ENCODE peak calls at places on chromosome 7, in seven cellular contexts. One of them, this sample, is unnamed.

GRCh38 chr7:68978710-68979109 is 619.6 kb upstream of the AUTS2 start:
- DNase-seq in CD8-positive, alpha-beta T cell: no peak
- DNase-seq in BJ: no peak
- DNase-seq in IMR-90: no peak
- DNase-seq in tibial nerve: no peak
- DNase-seq in cardiac muscle cell: no peak
- DNase-seq in heart right ventricle: no peak
- DNase-seq in this sample: no peak

GRCh38 chr7:134695321-134695860 is 48.7 kb downstream of the BPGM start:
- DNase-seq in CD8-positive, alpha-beta T cell: no peak
- DNase-seq in BJ: peak; percentile 74
- DNase-seq in IMR-90: no peak
- DNase-seq in tibial nerve: no peak
- DNase-seq in cardiac muscle cell: peak; percentile 20
- DNase-seq in heart right ventricle: no peak
- DNase-seq in this sample: no peak

GRCh38 chr7:132933076-132933466 is 148.8 kb downstream of the CHCHD3 start:
- DNase-seq in CD8-positive, alpha-beta T cell: no peak
- DNase-seq in BJ: peak; percentile 32
- DNase-seq in IMR-90: peak; percentile 80
- DNase-seq in tibial nerve: no peak
- DNase-seq in cardiac muscle cell: peak; percentile 95
- DNase-seq in heart right ventricle: no peak
- DNase-seq in this sample: no peak

GRCh38 chr7:45978010-45978681 is 57.1 kb upstream of the IGFBP3 start:
- DNase-seq in CD8-positive, alpha-beta T cell: no peak
- DNase-seq in BJ: peak; percentile 99
- DNase-seq in IMR-90: peak; percentile 99
- DNase-seq in tibial nerve: no peak
- DNase-seq in cardiac muscle cell: peak; percentile 93
- DNase-seq in heart right ventricle: no peak
- DNase-seq in this sample: peak; percentile 99

GRCh38 chr7:11394438-11394837 is 420.8 kb downstream of the PHF14 start:
- DNase-seq in CD8-positive, alpha-beta T cell: no peak
- DNase-seq in BJ: no peak
- DNase-seq in IMR-90: no peak
- DNase-seq in tibial nerve: no peak
- DNase-seq in cardiac muscle cell: no peak
- DNase-seq in heart right ventricle: no peak
- DNase-seq in this sample: no peak

GRCh38 chr7:90720970-90721768 is 125.0 kb downstream of the CDK14 start:
- DNase-seq in CD8-positive, alpha-beta T cell: no peak
- DNase-seq in BJ: no peak
- DNase-seq in IMR-90: peak; percentile 72
- DNase-seq in tibial nerve: peak; percentile 63
- DNase-seq in cardiac muscle cell: peak; percentile 89
- DNase-seq in heart right ventricle: peak; percentile 16
- DNase-seq in this sample: peak; percentile 4

GRCh38 chr7:36683695-36684357 is 40.5 kb downstream of the AOAH start:
- DNase-seq in CD8-positive, alpha-beta T cell: no peak
- DNase-seq in BJ: no peak
- DNase-seq in IMR-90: no peak
- DNase-seq in tibial nerve: no peak
- DNase-seq in cardiac muscle cell: peak; percentile 71
- DNase-seq in heart right ventricle: no peak
- DNase-seq in this sample: no peak

GRCh38 chr7:1899951-1900762 is 230.1 kb downstream of the ELFN1 start:
- DNase-seq in CD8-positive, alpha-beta T cell: no peak
- DNase-seq in BJ: no peak
- DNase-seq in IMR-90: no peak
- DNase-seq in tibial nerve: no peak
- DNase-seq in cardiac muscle cell: no peak
- DNase-seq in heart right ventricle: no peak
- DNase-seq in this sample: no peak

GRCh38 chr7:3043544-3044395 is at the start of gene CARD11:
- DNase-seq in CD8-positive, alpha-beta T cell: peak; percentile 48
- DNase-seq in BJ: no peak
- DNase-seq in IMR-90: no peak
- DNase-seq in tibial nerve: no peak
- DNase-seq in cardiac muscle cell: peak; percentile 20
- DNase-seq in heart right ventricle: no peak
- DNase-seq in this sample: no peak

GRCh38 chr7:48094861-48095293 is 5.8 kb downstream of the UPP1 start:
- DNase-seq in CD8-positive, alpha-beta T cell: no peak
- DNase-seq in BJ: no peak
- DNase-seq in IMR-90: peak; percentile 76
- DNase-seq in tibial nerve: no peak
- DNase-seq in cardiac muscle cell: peak; percentile 79
- DNase-seq in heart right ventricle: no peak
- DNase-seq in this sample: no peak

GRCh38 chr7:26292768-26293560 is 1.3 kb downstream of the SNX10 start:
- DNase-seq in CD8-positive, alpha-beta T cell: no peak
- DNase-seq in BJ: no peak
- DNase-seq in IMR-90: no peak
- DNase-seq in tibial nerve: no peak
- DNase-seq in cardiac muscle cell: no peak
- DNase-seq in heart right ventricle: no peak
- DNase-seq in this sample: no peak

GRCh38 chr7:63105978-63106377 is 892.7 kb upstream of the ZNF722 start:
- DNase-seq in CD8-positive, alpha-beta T cell: no peak
- DNase-seq in BJ: no peak
- DNase-seq in IMR-90: no peak
- DNase-seq in tibial nerve: no peak
- DNase-seq in cardiac muscle cell: no peak
- DNase-seq in heart right ventricle: no peak
- DNase-seq in this sample: no peak

GRCh38 chr7:138666385-138666784 is 34.8 kb downstream of the SVOPL start:
- DNase-seq in CD8-positive, alpha-beta T cell: no peak
- DNase-seq in BJ: no peak
- DNase-seq in IMR-90: no peak
- DNase-seq in tibial nerve: no peak
- DNase-seq in cardiac muscle cell: peak; percentile 12
- DNase-seq in heart right ventricle: no peak
- DNase-seq in this sample: no peak

GRCh38 chr7:157012113-157012547 is 1.7 kb upstream of the MNX1 start:
- DNase-seq in CD8-positive, alpha-beta T cell: no peak
- DNase-seq in BJ: no peak
- DNase-seq in IMR-90: no peak
- DNase-seq in tibial nerve: no peak
- DNase-seq in cardiac muscle cell: no peak
- DNase-seq in heart right ventricle: no peak
- DNase-seq in this sample: no peak

GRCh38 chr7:48847896-48848295 is 76.5 kb upstream of the CDC14C start:
- DNase-seq in CD8-positive, alpha-beta T cell: no peak
- DNase-seq in BJ: no peak
- DNase-seq in IMR-90: no peak
- DNase-seq in tibial nerve: no peak
- DNase-seq in cardiac muscle cell: no peak
- DNase-seq in heart right ventricle: no peak
- DNase-seq in this sample: no peak

GRCh38 chr7:95871078-95871848 is 98.9 kb downstream of the DYNC1I1 start:
- DNase-seq in CD8-positive, alpha-beta T cell: no peak
- DNase-seq in BJ: no peak
- DNase-seq in IMR-90: peak; percentile 45
- DNase-seq in tibial nerve: no peak
- DNase-seq in cardiac muscle cell: peak; percentile 65
- DNase-seq in heart right ventricle: peak; percentile 38
- DNase-seq in this sample: no peak

GRCh38 chr7:436367-437128 is 83.1 kb downstream of the PDGFA start:
- DNase-seq in CD8-positive, alpha-beta T cell: no peak
- DNase-seq in BJ: no peak
- DNase-seq in IMR-90: no peak
- DNase-seq in tibial nerve: no peak
- DNase-seq in cardiac muscle cell: no peak
- DNase-seq in heart right ventricle: no peak
- DNase-seq in this sample: no peak

GRCh38 chr7:438916-439315 is 80.7 kb downstream of the PDGFA start:
- DNase-seq in CD8-positive, alpha-beta T cell: no peak
- DNase-seq in BJ: no peak
- DNase-seq in IMR-90: no peak
- DNase-seq in tibial nerve: no peak
- DNase-seq in cardiac muscle cell: no peak
- DNase-seq in heart right ventricle: no peak
- DNase-seq in this sample: no peak

GRCh38 chr7:435518-436366 is 83.9 kb downstream of the PDGFA start:
- DNase-seq in CD8-positive, alpha-beta T cell: no peak
- DNase-seq in BJ: no peak
- DNase-seq in IMR-90: peak; percentile 5
- DNase-seq in tibial nerve: no peak
- DNase-seq in cardiac muscle cell: no peak
- DNase-seq in heart right ventricle: no peak
- DNase-seq in this sample: peak; percentile 45

GRCh38 chr7:438361-438760 is 81.3 kb downstream of the PDGFA start:
- DNase-seq in CD8-positive, alpha-beta T cell: no peak
- DNase-seq in BJ: no peak
- DNase-seq in IMR-90: no peak
- DNase-seq in tibial nerve: no peak
- DNase-seq in cardiac muscle cell: no peak
- DNase-seq in heart right ventricle: no peak
- DNase-seq in this sample: no peak

DNA sequence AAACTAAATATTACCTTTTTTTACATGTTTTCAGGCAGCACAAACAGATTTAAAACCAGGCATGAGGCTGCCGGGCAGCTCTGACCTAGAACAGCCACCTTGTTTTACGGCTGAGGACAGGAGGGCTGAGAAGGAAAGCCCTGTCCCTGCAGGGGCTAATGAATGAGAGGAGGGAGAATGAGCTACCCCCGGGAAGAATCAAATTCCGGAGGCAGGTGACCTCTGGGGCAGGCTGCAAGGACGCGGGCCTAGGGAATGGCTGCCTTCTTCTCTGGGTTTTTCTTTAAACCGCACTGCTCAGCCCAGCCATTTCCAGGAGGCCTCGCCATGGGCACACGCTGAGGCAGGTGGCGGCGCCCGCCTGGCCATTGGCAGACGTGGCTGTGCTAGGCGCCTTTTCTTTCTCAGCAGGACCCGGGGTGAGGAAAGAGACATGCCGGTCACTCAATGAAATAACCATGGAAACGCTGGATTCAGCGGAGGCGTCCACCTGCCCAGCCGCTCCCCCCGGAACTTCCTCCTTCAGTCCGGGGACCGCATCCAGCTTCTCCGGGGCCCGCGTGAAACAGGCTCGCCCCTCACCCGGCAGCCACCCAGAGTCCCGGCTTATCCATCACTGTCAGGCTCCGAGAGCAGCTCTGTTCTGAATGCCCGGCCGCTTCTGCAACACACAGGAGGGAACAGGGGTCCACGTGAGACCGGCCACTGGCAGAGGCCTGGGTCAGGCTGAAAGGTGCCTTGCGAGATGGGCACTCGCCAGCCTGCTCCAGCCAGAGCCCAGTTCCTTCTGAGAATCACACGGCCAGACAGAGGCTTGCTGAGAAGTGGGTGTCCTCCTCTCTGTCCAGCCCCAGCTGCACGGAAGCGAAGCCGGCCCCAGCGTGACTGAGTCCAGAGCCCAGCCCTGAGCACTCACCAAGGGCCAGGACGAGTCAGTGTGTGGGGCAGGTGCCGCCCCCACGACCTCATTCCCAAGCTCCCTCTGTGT is 82.1 kb downstream of the PDGFA start:
- DNase-seq in CD8-positive, alpha-beta T cell: no peak
- DNase-seq in BJ: no peak
- DNase-seq in IMR-90: no peak
- DNase-seq in tibial nerve: no peak
- DNase-seq in cardiac muscle cell: no peak
- DNase-seq in heart right ventricle: no peak
- DNase-seq in this sample: no peak
- H3K4me3 ChIP-seq in CD8-positive, alpha-beta T cell: no peak overlapping the region
- H3K4me3 ChIP-seq in BJ: no peak overlapping the region
- H3K4me3 ChIP-seq in IMR-90: no peak overlapping the region
- H3K4me3 ChIP-seq in tibial nerve: no peak overlapping the region
- H3K4me3 ChIP-seq in cardiac muscle cell: no peak overlapping the region
- H3K4me3 ChIP-seq in heart right ventricle: no peak overlapping the region
- H3K4me3 ChIP-seq in this sample: no peak overlapping the region

GRCh38 chr7:120996983-120997334 is 8.4 kb downstream of the CPED1 start:
- DNase-seq in CD8-positive, alpha-beta T cell: no peak
- DNase-seq in BJ: no peak
- DNase-seq in IMR-90: no peak
- DNase-seq in tibial nerve: no peak
- DNase-seq in cardiac muscle cell: no peak
- DNase-seq in heart right ventricle: no peak
- DNase-seq in this sample: no peak
- H3K27me3 ChIP-seq in CD8-positive, alpha-beta T cell: no peaks in the 10 kb centered on the region
- H3K27me3 ChIP-seq in BJ: no peaks in the 10 kb centered on the region
- H3K27me3 ChIP-seq in IMR-90: no peaks in the 10 kb centered on the region
- H3K27me3 ChIP-seq in tibial nerve: no peaks in the 10 kb centered on the region
- H3K27me3 ChIP-seq in cardiac muscle cell: no peaks in the 10 kb centered on the region
- H3K27me3 ChIP-seq in heart right ventricle: no peaks in the 10 kb centered on the region
- H3K27me3 ChIP-seq in this sample: no peaks in the 10 kb centered on the region

DNA sequence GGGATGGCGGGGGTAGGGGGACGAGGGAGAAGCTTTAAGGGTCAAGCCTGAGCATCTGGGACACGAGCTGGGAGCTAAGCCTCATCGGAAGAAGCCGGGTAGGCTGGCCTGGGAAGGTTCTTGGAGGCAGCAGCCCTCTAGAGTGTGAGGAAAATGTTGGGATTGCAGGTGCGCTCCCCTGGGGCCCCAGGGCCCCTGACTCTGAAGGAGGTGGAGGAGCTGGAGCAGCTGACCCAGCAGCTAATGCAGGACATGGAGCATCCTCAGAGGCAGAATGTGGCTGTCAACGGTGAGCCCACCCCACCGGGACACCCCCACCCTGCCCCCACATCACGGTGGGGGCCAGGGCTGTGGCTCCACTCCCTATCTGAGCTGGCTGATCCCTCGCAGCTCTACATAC is 6.9 kb downstream of the ZYX start:
- DNase-seq in CD8-positive, alpha-beta T cell: no peak
- DNase-seq in BJ: no peak
- DNase-seq in IMR-90: no peak
- DNase-seq in tibial nerve: no peak
- DNase-seq in cardiac muscle cell: no peak
- DNase-seq in heart right ventricle: no peak
- DNase-seq in this sample: no peak
- H3K36me3 ChIP-seq in CD8-positive, alpha-beta T cell: peaks cover 43% of the 10 kb centered on the region
- H3K36me3 ChIP-seq in BJ: peaks cover 55% of the 10 kb centered on the region
- H3K36me3 ChIP-seq in IMR-90: peaks cover 91% of the 10 kb centered on the region
- H3K36me3 ChIP-seq in tibial nerve: peaks cover 42% of the 10 kb centered on the region
- H3K36me3 ChIP-seq in cardiac muscle cell: peaks cover 27% of the 10 kb centered on the region
- H3K36me3 ChIP-seq in heart right ventricle: peaks cover 25% of the 10 kb centered on the region
- H3K36me3 ChIP-seq in this sample: peaks cover 4% of the 10 kb centered on the region

GRCh38 chr7:117871401-117871777 is 1.9 kb downstream of the CTTNBP2 start:
- DNase-seq in CD8-positive, alpha-beta T cell: no peak
- DNase-seq in BJ: no peak
- DNase-seq in IMR-90: no peak
- DNase-seq in tibial nerve: no peak
- DNase-seq in cardiac muscle cell: no peak
- DNase-seq in heart right ventricle: no peak
- DNase-seq in this sample: no peak
- H3K4me3 ChIP-seq in CD8-positive, alpha-beta T cell: no peak overlapping the region
- H3K4me3 ChIP-seq in BJ: no peak overlapping the region
- H3K4me3 ChIP-seq in IMR-90: peak overlapping the region; percentile 68
- H3K4me3 ChIP-seq in tibial nerve: peak overlapping the region; percentile 78
- H3K4me3 ChIP-seq in cardiac muscle cell: peak overlapping the region; percentile 93
- H3K4me3 ChIP-seq in heart right ventricle: no peak overlapping the region
- H3K4me3 ChIP-seq in this sample: peak overlapping the region; percentile 90